ENCODE peak calls at places on chromosomes 5 and 9, in nine cellular contexts. K is IMR-90, U is lower lobe of right lung, D is colonic mucosa, Q is adrenal gland, G is breast epithelium, N is testis, E is psoas muscle, F is foreskin fibroblast. X is an unnamed sample.

GRCh38 chr5:13994606-13995336 is 50.3 kb upstream of the DNAH5 start:
- DNase-seq in G (no peak), D (no peak), N (no peak), F (peak), U (no peak), K (peak), Q (no peak), E (no peak), X (peak)

GRCh38 chr5:88948746-88949600 is 66.0 kb upstream of the MEF2C start:
- DNase-seq in U (no peak), G (no peak), F (no peak), Q (no peak), K (no peak), E (no peak), D (no peak), N (no peak), X (no peak)

GRCh38 chr9:110371411-110372013 is 33.8 kb upstream of the TXNDC8 start:
- DNase-seq in Q (no peak), U (no peak), E (no peak), K (no peak), D (no peak), G (no peak), F (no peak), N (no peak), X (no peak)

GRCh38 chr9:90219548-90220118 is 423.0 kb downstream of the DIRAS2 start:
- DNase-seq in E (no peak), N (peak), U (peak), D (peak), Q (no peak), K (no peak), F (no peak), G (no peak), X (no peak)

GRCh38 chr5:72355706-72356299 is 35.6 kb downstream of the PTCD2 start:
- DNase-seq in K (peak), F (peak), Q (peak), G (no peak), D (no peak), U (no peak), N (peak), E (no peak), X (peak)

GRCh38 chr9:14313951-14314423 is at the start of gene NFIB:
- DNase-seq in E (peak), D (peak), Q (peak), U (peak), G (no peak), N (peak), K (peak), F (peak), X (no peak)

GRCh38 chr5:116559673-116560164 is 14.9 kb downstream of the SEMA6A start:
- DNase-seq in F (no peak), D (no peak), Q (no peak), E (no peak), U (no peak), G (no peak), N (no peak), K (no peak), X (no peak)

GRCh38 chr5:139668064-139668880 is 20.1 kb downstream of the CXXC5 start:
- DNase-seq in Q (peak), U (no peak), K (no peak), E (peak), D (no peak), G (no peak), N (no peak), F (no peak), X (peak)

GRCh38 chr9:124220551-124221451 is 36.9 kb upstream of the NEK6 start:
- DNase-seq in K (peak), F (peak), Q (no peak), G (no peak), U (no peak), N (peak), D (peak), E (no peak), X (peak)

GRCh38 chr9:94951591-94952115 is 225.2 kb downstream of the AOPEP start:
- DNase-seq in E (no peak), U (no peak), F (no peak), Q (no peak), N (no peak), G (no peak), K (no peak), D (peak), X (no peak)

GRCh38 chr5:175056831-175057230 is 332.4 kb downstream of the MSX2 start:
- DNase-seq in G (no peak), K (no peak), Q (no peak), E (no peak), U (no peak), N (no peak), F (no peak), D (no peak), X (no peak)

GRCh38 chr9:128073260-128073886 is 5.3 kb downstream of the SLC25A25 start:
- DNase-seq in U (no peak), E (no peak), K (peak), Q (no peak), G (no peak), F (no peak), D (no peak), N (no peak), X (no peak)
- H3K4me3 ChIP-seq in U (peak), E (no peak), K (no peak), Q (no peak), G (peak), F (no peak), D (no peak), N (no peak), X (no peak)

GRCh38 chr9:135474915-135475314 is 4.7 kb upstream of the PPP1R26 start:
- DNase-seq in F (peak), Q (no peak), G (no peak), U (peak), K (no peak), N (peak), E (no peak), D (no peak), X (no peak)
- TF ChIP-seq CTCF in F (peak), Q (no peak), G (no peak), U (peak), K (peak), N (no peak), E (no peak), D (no peak), X (peak)

GRCh38 chr9:33751536-33752129 is 43.7 kb upstream of the PRSS3 start:
- DNase-seq in F (no peak), K (no peak), G (no peak), U (no peak), E (no peak), Q (no peak), D (peak), N (no peak), X (no peak)

GRCh38 chr9:33748633-33749304 is 46.6 kb upstream of the PRSS3 start:
- DNase-seq in N (no peak), F (no peak), D (no peak), Q (no peak), K (no peak), U (no peak), G (no peak), E (no peak), X (no peak)

GRCh38 chr9:33752130-33752637 is 43.2 kb upstream of the PRSS3 start:
- DNase-seq in D (no peak), Q (no peak), N (no peak), K (no peak), G (no peak), F (no peak), U (no peak), E (no peak), X (no peak)

GRCh38 chr9:33750839-33751339 is 44.5 kb upstream of the PRSS3 start:
- DNase-seq in U (no peak), N (no peak), E (no peak), G (no peak), D (no peak), K (no peak), Q (no peak), F (no peak), X (no peak)

GRCh38 chr9:33750307-33750838 is 45.0 kb upstream of the PRSS3 start:
- DNase-seq in E (peak), U (no peak), Q (no peak), D (peak), G (no peak), K (peak), F (no peak), N (no peak), X (peak)
- H3K4me3 ChIP-seq in E (peak), U (no peak), Q (no peak), D (peak), G (peak), K (peak), F (peak), N (peak), X (peak)

GRCh38 chr9:137277329-137278041 is at the start of gene TOR4A:
- DNase-seq in G (no peak), F (peak), K (peak), D (peak), E (peak), N (peak), Q (peak), U (peak), X (peak)
- TF ChIP-seq CTCF in G (no peak), F (peak), K (peak), D (peak), E (no peak), N (no peak), Q (no peak), U (peak), X (no peak)

GRCh38 chr9:126521551-126521950 is 92.2 kb upstream of the LMX1B start:
- DNase-seq in D (no peak), U (peak), F (no peak), E (no peak), Q (no peak), G (no peak), N (no peak), K (no peak), X (no peak)

GRCh38 chr9:126524353-126525077 is 89.2 kb upstream of the LMX1B start:
- DNase-seq in N (no peak), K (no peak), U (peak), G (no peak), Q (no peak), D (no peak), F (no peak), E (no peak), X (no peak)

GRCh38 chr9:126522957-126523356 is 90.8 kb upstream of the LMX1B start:
- DNase-seq in G (no peak), D (no peak), U (no peak), F (no peak), Q (no peak), N (no peak), K (no peak), E (no peak), X (no peak)

GRCh38 chr9:126521976-126522590 is 91.6 kb upstream of the LMX1B start:
- DNase-seq in D (no peak), E (no peak), G (no peak), N (no peak), F (no peak), K (no peak), U (peak), Q (no peak), X (no peak)

GRCh38 chr9:126523621-126524111 is 90.1 kb upstream of the LMX1B start:
- DNase-seq in Q (no peak), E (no peak), U (peak), K (no peak), D (no peak), G (no peak), F (no peak), N (no peak), X (no peak)
- H3K4me3 ChIP-seq in Q (no peak), E (no peak), U (peak), K (no peak), D (no peak), G (no peak), F (no peak), N (no peak), X (no peak)